ENCODE peak calls at places on chromosomes 7 and 10, in nine cellular contexts. U, B, A, S, H, K, R, Y and P are unnamed samples.

GRCh38 chr7:128066858-128067257 is 35.6 kb upstream of the LRRC4 start:
- DNase-seq in R (no peak), K (no peak), Y (no peak), U (no peak), S (no peak), B (no peak), A (no peak), H (peak; percentile 36), P (no peak)

GRCh38 chr10:58590152-58590551 is 77.5 kb downstream of the BICC1 start:
- DNase-seq in K (peak; percentile 96), B (no peak), R (no peak), S (peak; percentile 57), U (peak; percentile 96), H (no peak), Y (peak; percentile 51), A (no peak), P (peak; percentile 98)

GRCh38 chr7:18257711-18258110 is 230.1 kb upstream of the PRPS1L1 start:
- DNase-seq in R (no peak), B (no peak), Y (no peak), U (no peak), A (no peak), K (peak; percentile 66), H (no peak), S (peak; percentile 45), P (peak; percentile 54)

GRCh38 chr10:58435297-58435696 is 50.1 kb downstream of the TFAM start:
- DNase-seq in A (peak; percentile 11), R (no peak), K (peak; percentile 96), Y (peak; percentile 48), U (peak; percentile 99), S (peak; percentile 23), H (no peak), B (no peak), P (peak; percentile 97)

GRCh38 chr10:82277591-82277990 is 402.6 kb downstream of the NRG3 start:
- DNase-seq in H (no peak), A (no peak), B (no peak), S (no peak), R (no peak), K (peak; percentile 21), Y (no peak), U (no peak), P (no peak)

GRCh38 chr10:21427804-21428481 is 97.5 kb downstream of the SKIDA1 start:
- DNase-seq in Y (no peak), R (no peak), H (no peak), U (no peak), A (no peak), K (peak; percentile 16), B (no peak), S (no peak), P (no peak)

GRCh38 chr10:58976254-58976653 is 200.2 kb upstream of the PHYHIPL start:
- DNase-seq in K (no peak), Y (no peak), S (no peak), H (no peak), B (no peak), U (no peak), R (no peak), A (no peak), P (peak; percentile 13)

GRCh38 chr7:55538538-55538937 is 33.8 kb downstream of the VOPP1 start:
- DNase-seq in K (peak; percentile 89), H (no peak), B (no peak), U (peak; percentile 90), S (peak; percentile 35), R (no peak), A (no peak), Y (no peak), P (peak; percentile 86)

GRCh38 chr7:151732834-151733585 is 143.9 kb downstream of the PRKAG2 start:
- DNase-seq in S (no peak), K (no peak), R (no peak), A (no peak), U (no peak), Y (no peak), B (no peak), H (no peak), P (no peak)

GRCh38 chr7:151738925-151739324 is 138.0 kb downstream of the PRKAG2 start:
- DNase-seq in U (no peak), B (no peak), H (no peak), A (no peak), R (no peak), S (no peak), Y (no peak), K (no peak), P (no peak)

GRCh38 chr7:151735854-151736402 is 141.0 kb downstream of the PRKAG2 start:
- DNase-seq in H (peak; percentile 58), U (no peak), B (no peak), S (no peak), K (no peak), R (no peak), A (no peak), Y (no peak), P (no peak)

GRCh38 chr7:151735186-151735853 is 141.6 kb downstream of the PRKAG2 start:
- DNase-seq in Y (no peak), K (no peak), S (no peak), R (no peak), U (no peak), B (no peak), A (no peak), H (no peak), P (no peak)

DNA sequence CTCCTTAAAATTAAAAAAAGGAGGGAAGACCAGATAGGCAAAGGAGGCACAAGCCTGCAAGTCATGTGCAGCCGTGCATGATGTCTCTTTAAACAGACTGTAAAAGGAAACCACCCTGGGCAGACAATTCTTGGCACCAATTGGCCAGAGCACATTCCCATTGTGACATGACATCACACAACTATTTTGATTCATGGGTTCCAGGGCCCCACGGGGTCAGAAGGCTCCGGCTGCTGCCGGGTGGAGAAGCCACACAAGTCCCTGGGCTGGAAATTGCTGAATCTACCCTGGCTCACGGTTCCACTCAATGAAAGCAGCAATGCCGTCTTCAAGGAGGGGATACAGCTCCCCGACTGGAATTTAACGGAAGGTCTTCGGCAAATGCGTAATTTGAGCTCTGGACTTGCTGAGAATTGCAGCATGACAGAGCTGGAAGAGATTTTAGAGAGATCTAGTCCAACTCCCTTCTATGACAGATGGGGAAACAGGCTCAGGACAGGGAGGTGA is 140.5 kb downstream of the PRKAG2 start:
- DNase-seq in A (peak; percentile 58), S (peak; percentile 82), U (peak; percentile 97), K (peak; percentile 95), R (no peak), Y (peak; percentile 98), B (no peak), H (peak; percentile 65), P (peak; percentile 96)
- TF ChIP-seq CTCF in A (no peak), S (no peak), U (peak; percentile 54), K (peak; percentile 55), R (no peak), Y (no peak), B (peak; percentile 8), H (no peak), P (peak; percentile 62)

GRCh38 chr7:29003703-29004102 is 45.6 kb upstream of the TRIL start:
- DNase-seq in U (no peak), S (no peak), A (no peak), B (no peak), R (no peak), K (no peak), H (no peak), Y (no peak), P (no peak)

GRCh38 chr7:28999421-28999820 is 41.3 kb upstream of the TRIL start:
- DNase-seq in B (no peak), S (no peak), H (no peak), Y (no peak), K (no peak), U (no peak), A (no peak), R (no peak), P (no peak)

GRCh38 chr7:28999839-29000238 is 41.7 kb upstream of the TRIL start:
- DNase-seq in K (no peak), U (no peak), A (no peak), R (no peak), H (no peak), S (no peak), Y (no peak), B (no peak), P (no peak)

GRCh38 chr7:28998110-28998509 is 40.0 kb upstream of the TRIL start:
- DNase-seq in A (no peak), K (no peak), S (no peak), Y (no peak), R (no peak), B (no peak), U (no peak), H (peak; percentile 11), P (no peak)

GRCh38 chr7:29000346-29000745 is 42.2 kb upstream of the TRIL start:
- DNase-seq in A (no peak), S (no peak), H (no peak), Y (no peak), R (no peak), K (no peak), U (no peak), B (no peak), P (no peak)
- H3K4me3 ChIP-seq in A (no peak overlapping the region), S (no peak overlapping the region), H (no peak overlapping the region), Y (no peak overlapping the region), R (no peak overlapping the region), K (no peak overlapping the region), U (no peak overlapping the region), B (no peak overlapping the region), P (no peak overlapping the region)

GRCh38 chr7:20697351-20697750 is 81.9 kb downstream of the ABCB5 start:
- DNase-seq in Y (no peak), U (no peak), R (no peak), K (no peak), S (no peak), A (no peak), H (no peak), B (no peak), P (no peak)
- TF ChIP-seq CTCF in Y (no peak), U (no peak), R (no peak), K (no peak), S (no peak), A (no peak), H (no peak), B (no peak), P (no peak)

DNA sequence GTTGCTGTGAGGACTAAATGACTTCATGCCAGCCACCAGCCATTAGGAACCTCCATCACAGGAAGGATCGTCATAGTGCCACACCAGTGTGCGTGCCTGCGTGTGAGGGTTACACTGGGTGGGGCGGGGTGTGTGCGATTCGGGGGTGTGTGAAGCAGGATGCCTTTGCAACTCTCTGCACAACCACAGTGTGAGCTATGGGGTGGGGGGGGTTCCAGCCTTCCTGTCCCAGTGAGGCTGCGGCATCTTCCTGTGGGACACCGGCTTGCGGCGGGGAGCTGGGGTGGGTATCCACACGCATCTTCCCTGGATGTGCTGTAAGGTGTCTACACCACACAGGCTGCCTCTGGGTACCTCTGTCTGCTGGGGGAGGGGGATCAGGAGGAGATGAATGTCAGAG is 6.8 kb upstream of the ELFN1 start:
- DNase-seq in B (peak; percentile 34), A (no peak), U (no peak), Y (no peak), K (no peak), H (no peak), R (no peak), S (no peak), P (no peak)
- H3K4me3 ChIP-seq in B (no peak overlapping the region), A (no peak overlapping the region), U (no peak overlapping the region), Y (no peak overlapping the region), K (no peak overlapping the region), H (no peak overlapping the region), R (no peak overlapping the region), S (no peak overlapping the region), P (no peak overlapping the region)

DNA sequence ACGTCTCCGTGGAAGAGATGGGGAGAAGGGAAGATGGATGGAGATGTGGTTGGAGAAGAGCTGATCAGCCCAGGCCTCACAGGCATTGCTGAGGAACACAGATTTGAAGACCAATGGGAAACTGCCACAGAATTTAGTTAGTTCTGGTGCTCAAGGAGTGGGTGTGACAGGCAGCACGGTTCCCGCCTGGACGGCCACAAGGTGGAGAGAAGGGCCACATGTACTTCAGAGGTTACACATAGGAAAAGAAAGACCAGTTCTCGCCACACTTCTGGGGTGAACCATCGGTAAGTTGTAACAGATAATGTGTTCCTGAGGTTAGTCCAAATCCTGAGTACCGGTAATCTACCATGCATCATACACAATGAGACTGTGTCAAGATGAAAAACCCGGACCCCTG is 29.5 kb upstream of the GJD4 start:
- DNase-seq in A (no peak), H (no peak), S (no peak), Y (no peak), K (no peak), R (no peak), B (no peak), U (no peak), P (no peak)
- TF ChIP-seq CTCF in A (no peak), H (no peak), S (no peak), Y (no peak), K (no peak), R (no peak), B (no peak), U (no peak), P (no peak)